ENCODE peak calls at places on chromosomes 11 and 22, in ten cellular contexts. G is SK-N-SH, O is A549, C is adrenal gland, A is Caco-2, X is cardiac muscle cell, I is neural crest cell, S is colonic mucosa, P is cardiac fibroblast, L is HL-60. H is an unnamed sample.

GRCh38 chr11:86570020-86570419 is 102.4 kb downstream of the ME3 start:
- DNase-seq in G (no peak), O (no peak), C (no peak), A (no peak), X (no peak), I (no peak), S (no peak), P (no peak), L (no peak), H (no peak)

GRCh38 chr22:24418786-24419479 is 8.5 kb upstream of the ADORA2A start:
- DNase-seq in G (peak; percentile 19), O (no peak), C (no peak), A (no peak), X (no peak), I (no peak), S (no peak), P (no peak), L (no peak), H (no peak)

GRCh38 chr11:73359341-73359740 is 16.9 kb upstream of the RELT start:
- DNase-seq in G (no peak), O (no peak), C (no peak), A (no peak), X (peak; percentile 42), I (no peak), S (no peak), P (peak; percentile 51), L (no peak), H (no peak)

GRCh38 chr11:117300301-117300700 is 9.2 kb downstream of the BACE1-AS start:
- DNase-seq in G (peak; percentile 76), O (no peak), C (peak; percentile 58), A (no peak), X (peak; percentile 63), I (peak; percentile 43), S (no peak), P (peak; percentile 52), L (no peak), H (no peak)

GRCh38 chr11:2194877-2195755 is 23.5 kb upstream of the TH start:
- DNase-seq in G (peak; percentile 86), O (peak; percentile 62), C (peak; percentile 53), A (peak; percentile 82), X (peak; percentile 25), I (peak; percentile 86), S (peak; percentile 49), P (peak; percentile 30), L (peak; percentile 23), H (peak; percentile 78)

GRCh38 chr22:49838771-49839717 is 11.4 kb upstream of the BRD1 start:
- DNase-seq in G (no peak), O (no peak), C (no peak), A (no peak), X (no peak), I (no peak), S (peak; percentile 30), P (no peak), L (peak; percentile 51), H (no peak)

GRCh38 chr22:50731811-50732624 is 6.0 kb upstream of the ACR start:
- DNase-seq in G (peak; percentile 86), O (peak; percentile 48), C (peak; percentile 52), A (peak; percentile 57), X (peak; percentile 55), I (no peak), S (peak; percentile 36), P (peak; percentile 50), L (peak; percentile 60), H (no peak)

GRCh38 chr11:130992788-130993187 is 76.5 kb upstream of the SNX19 start:
- DNase-seq in G (no peak), O (no peak), C (no peak), A (no peak), X (no peak), I (no peak), S (no peak), P (no peak), L (no peak), H (no peak)

GRCh38 chr11:11171854-11172253 is 181.2 kb downstream of the CSNK2A3 start:
- DNase-seq in G (no peak), O (no peak), C (no peak), A (no peak), X (peak; percentile 3), I (no peak), S (no peak), P (no peak), L (peak; percentile 14), H (no peak)

GRCh38 chr11:8234425-8234821 is 29.3 kb downstream of the LMO1 start:
- DNase-seq in G (peak; percentile 72), O (peak; percentile 86), C (no peak), A (no peak), X (no peak), I (no peak), S (no peak), P (no peak), L (no peak), H (no peak)

GRCh38 chr11:133474461-133474860 is 57.8 kb downstream of the OPCML start:
- DNase-seq in G (no peak), O (no peak), C (no peak), A (no peak), X (no peak), I (no peak), S (no peak), P (no peak), L (no peak), H (no peak)

GRCh38 chr11:66863428-66864125 is 6.7 kb downstream of the LRFN4 start:
- DNase-seq in G (no peak), O (no peak), C (no peak), A (no peak), X (no peak), I (no peak), S (peak; percentile 80), P (no peak), L (no peak), H (no peak)

GRCh38 chr11:124868322-124869274 is 3.4 kb downstream of the ROBO3 start:
- DNase-seq in G (no peak), O (no peak), C (no peak), A (no peak), X (no peak), I (no peak), S (no peak), P (no peak), L (no peak), H (no peak)

GRCh38 chr11:130850185-130850944 is 65.9 kb downstream of the SNX19 start:
- DNase-seq in G (no peak), O (no peak), C (no peak), A (no peak), X (no peak), I (no peak), S (no peak), P (no peak), L (no peak), H (no peak)

GRCh38 chr22:30612789-30613188 is 5.8 kb downstream of the TCN2 start:
- DNase-seq in G (no peak), O (no peak), C (no peak), A (no peak), X (no peak), I (no peak), S (no peak), P (no peak), L (no peak), H (no peak)

GRCh38 chr11:27910186-27910941 is 197.6 kb downstream of the KIF18A start:
- DNase-seq in G (no peak), O (no peak), C (no peak), A (no peak), X (peak; percentile 15), I (no peak), S (no peak), P (no peak), L (no peak), H (no peak)

DNA sequence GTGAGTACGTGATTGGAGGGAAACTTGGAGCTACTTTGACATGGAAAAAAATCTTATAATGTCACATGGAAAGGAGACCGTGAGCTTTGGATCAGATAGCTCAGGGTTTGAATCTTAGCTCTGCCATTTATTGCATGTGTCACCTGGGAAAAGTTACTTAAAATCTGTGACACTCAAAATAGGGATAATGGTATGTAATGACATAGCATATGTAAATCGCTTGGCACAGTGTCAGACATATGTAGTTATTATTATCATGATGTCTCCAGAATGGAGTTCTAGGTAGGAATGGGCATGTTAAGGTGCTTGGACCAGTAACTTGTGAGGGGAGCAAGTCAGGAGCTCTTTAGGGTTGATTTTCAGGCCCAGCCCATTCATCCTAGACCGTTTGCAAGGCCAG is 75.8 kb downstream of the GRIK4 start:
- DNase-seq in G (no peak), O (no peak), C (no peak), A (no peak), X (no peak), I (no peak), S (no peak), P (no peak), L (no peak), H (no peak)
- TF ChIP-seq CTCF in G (no peak), O (no peak), C (no peak), A (no peak), X (no peak), I (no peak), S (no peak), P (no peak), L (no peak), H (no peak)

DNA sequence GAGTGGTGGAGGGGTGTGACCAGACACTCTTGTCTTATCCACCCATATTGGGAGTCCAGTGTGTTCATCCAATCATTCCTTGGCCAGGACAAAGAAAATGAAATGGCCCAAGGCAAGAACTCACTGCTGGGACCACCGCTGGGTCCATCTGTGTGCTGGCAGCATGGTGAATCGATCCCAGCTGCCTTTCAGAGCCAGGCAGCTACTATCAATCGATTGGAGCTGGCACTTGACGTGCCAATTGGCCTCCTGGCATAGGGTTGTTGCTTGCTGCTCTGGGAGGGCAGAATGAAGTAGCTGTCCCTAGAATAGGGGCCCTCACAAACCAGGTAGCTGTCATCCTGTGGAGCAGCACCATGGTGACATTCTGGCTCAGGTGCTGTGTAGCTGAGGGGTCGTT is 1.4 kb upstream of the ARVCF start:
- DNase-seq in G (no peak), O (no peak), C (no peak), A (no peak), X (no peak), I (no peak), S (no peak), P (no peak), L (no peak), H (no peak)
- TF ChIP-seq CTCF in G (no peak), O (no peak), C (no peak), A (no peak), X (no peak), I (no peak), S (no peak), P (no peak), L (no peak), H (no peak)

DNA sequence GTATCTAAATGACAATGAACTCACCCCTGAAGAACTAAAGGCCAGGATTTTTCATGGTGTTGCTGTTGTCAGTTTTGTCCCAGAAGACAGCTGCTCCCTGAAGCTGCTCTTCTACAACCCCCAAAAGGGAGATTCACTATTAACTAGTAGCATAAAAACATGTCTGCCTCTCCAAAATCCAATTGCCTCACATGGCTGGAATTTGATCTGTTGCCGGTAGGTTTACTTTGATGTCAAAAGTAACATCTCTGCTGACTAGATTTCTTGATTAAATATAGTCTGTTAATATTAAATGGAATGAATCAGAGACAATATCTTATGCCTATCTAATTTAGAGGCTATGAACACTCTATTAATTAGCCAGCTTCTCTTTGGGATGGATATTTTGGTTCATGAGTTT is 425.4 kb downstream of the ETS1 start:
- DNase-seq in G (no peak), O (no peak), C (no peak), A (no peak), X (no peak), I (no peak), S (no peak), P (no peak), L (no peak), H (no peak)
- TF ChIP-seq CTCF in G (no peak), O (no peak), C (no peak), A (no peak), X (no peak), I (no peak), S (no peak), P (no peak), L (no peak), H (no peak)

GRCh38 chr11:101428918-101429317 is 154.9 kb downstream of the TRPC6 start:
- DNase-seq in G (no peak), O (no peak), C (no peak), A (peak; percentile 65), X (peak; percentile 29), I (no peak), S (no peak), P (peak; percentile 34), L (no peak), H (no peak)
- TF ChIP-seq CTCF in G (peak; percentile 62), O (peak; percentile 47), C (no peak), A (peak; percentile 79), X (peak; percentile 39), I (peak; percentile 54), S (peak; percentile 36), P (peak; percentile 44), L (no peak), H (peak; percentile 16)